ENCODE peak calls at places on chromosomes 7 and 10, in five cellular contexts. One of them, this sample, is unnamed.

GRCh38 chr10:35127289-35127891 is 744 bp downstream of the CREM start:
- DNase-seq in tibial artery: peak
- DNase-seq in right atrium auricular region: peak
- DNase-seq in caudate nucleus: peak
- DNase-seq in body of pancreas: peak
- DNase-seq in this sample: peak

GRCh38 chr10:101490026-101490425 is 98.0 kb downstream of the POLL start:
- DNase-seq in right atrium auricular region: no peak
- DNase-seq in tibial artery: no peak
- DNase-seq in body of pancreas: no peak
- DNase-seq in caudate nucleus: no peak
- DNase-seq in this sample: no peak

GRCh38 chr10:6383099-6383812 is 180.5 kb downstream of the PFKFB3 start:
- DNase-seq in tibial artery: no peak
- DNase-seq in caudate nucleus: peak
- DNase-seq in right atrium auricular region: no peak
- DNase-seq in body of pancreas: peak
- DNase-seq in this sample: no peak

GRCh38 chr7:78783179-78783962 is 670.1 kb downstream of the MAGI2 start:
- DNase-seq in tibial artery: no peak
- DNase-seq in body of pancreas: no peak
- DNase-seq in caudate nucleus: no peak
- DNase-seq in right atrium auricular region: no peak
- DNase-seq in this sample: no peak

GRCh38 chr7:115274-115911 is 77.0 kb upstream of the FAM20C start:
- DNase-seq in body of pancreas: no peak
- DNase-seq in caudate nucleus: no peak
- DNase-seq in right atrium auricular region: no peak
- DNase-seq in tibial artery: no peak
- DNase-seq in this sample: no peak

GRCh38 chr10:68423522-68423921 is 16.4 kb upstream of the RUFY2 start:
- DNase-seq in caudate nucleus: no peak
- DNase-seq in tibial artery: no peak
- DNase-seq in right atrium auricular region: peak
- DNase-seq in body of pancreas: no peak
- DNase-seq in this sample: no peak

GRCh38 chr7:139232893-139233292 is 1.9 kb downstream of the UBN2 start:
- DNase-seq in caudate nucleus: no peak
- DNase-seq in right atrium auricular region: no peak
- DNase-seq in body of pancreas: no peak
- DNase-seq in tibial artery: no peak
- DNase-seq in this sample: no peak

GRCh38 chr10:124949543-124949942 is 7.6 kb downstream of the ZRANB1 start:
- DNase-seq in tibial artery: no peak
- DNase-seq in right atrium auricular region: no peak
- DNase-seq in caudate nucleus: no peak
- DNase-seq in body of pancreas: no peak
- DNase-seq in this sample: no peak

GRCh38 chr10:68665841-68666240 is 55.2 kb upstream of the CCAR1 start:
- DNase-seq in tibial artery: no peak
- DNase-seq in body of pancreas: no peak
- DNase-seq in right atrium auricular region: no peak
- DNase-seq in caudate nucleus: no peak
- DNase-seq in this sample: no peak

GRCh38 chr10:31745612-31746376 is 182.8 kb downstream of the ARHGAP12 start:
- DNase-seq in tibial artery: no peak
- DNase-seq in caudate nucleus: no peak
- DNase-seq in body of pancreas: no peak
- DNase-seq in right atrium auricular region: no peak
- DNase-seq in this sample: no peak

GRCh38 chr10:24981161-24981710 is 28.8 kb upstream of the PRTFDC1 start:
- DNase-seq in body of pancreas: no peak
- DNase-seq in tibial artery: no peak
- DNase-seq in caudate nucleus: no peak
- DNase-seq in right atrium auricular region: no peak
- DNase-seq in this sample: no peak

GRCh38 chr10:73857446-73857845 is 16.9 kb downstream of the CAMK2G start:
- DNase-seq in right atrium auricular region: no peak
- DNase-seq in body of pancreas: no peak
- DNase-seq in caudate nucleus: no peak
- DNase-seq in tibial artery: no peak
- DNase-seq in this sample: no peak

GRCh38 chr10:88934900-88935672 is 17.5 kb downstream of the ACTA2 start:
- DNase-seq in right atrium auricular region: peak
- DNase-seq in caudate nucleus: peak
- DNase-seq in body of pancreas: peak
- DNase-seq in tibial artery: peak
- DNase-seq in this sample: peak

GRCh38 chr10:22573820-22574569 is 140.4 kb downstream of the PIP4K2A start:
- DNase-seq in right atrium auricular region: no peak
- DNase-seq in caudate nucleus: no peak
- DNase-seq in tibial artery: no peak
- DNase-seq in body of pancreas: no peak
- DNase-seq in this sample: no peak

GRCh38 chr7:44631458-44632115 is 25.2 kb downstream of the OGDH start:
- DNase-seq in tibial artery: no peak
- DNase-seq in body of pancreas: no peak
- DNase-seq in caudate nucleus: no peak
- DNase-seq in right atrium auricular region: no peak
- DNase-seq in this sample: no peak
- H3K27ac ChIP-seq in tibial artery: no peak
- H3K27ac ChIP-seq in body of pancreas: peak
- H3K27ac ChIP-seq in caudate nucleus: no peak
- H3K27ac ChIP-seq in right atrium auricular region: peak
- H3K27ac ChIP-seq in this sample: peak

DNA sequence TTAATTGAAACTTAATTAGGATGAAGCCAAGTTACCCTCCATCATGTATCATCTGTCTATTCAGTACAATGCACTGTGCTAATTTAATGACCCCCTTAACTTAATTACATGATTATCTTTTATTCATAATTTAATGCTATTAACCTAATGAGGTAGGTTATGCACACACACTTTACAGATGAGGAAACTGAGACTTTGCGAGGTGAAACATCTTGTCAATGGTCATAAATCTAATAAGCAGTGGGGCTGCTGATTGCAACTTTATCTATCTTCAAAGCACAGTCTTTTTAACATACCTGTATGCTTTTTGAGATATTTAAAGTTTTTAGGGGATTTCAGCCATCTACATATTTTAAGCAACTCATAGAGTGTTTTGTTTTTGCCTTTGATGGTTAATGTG is 547 bp downstream of the MACC1 start:
- DNase-seq in body of pancreas: no peak
- DNase-seq in tibial artery: no peak
- DNase-seq in caudate nucleus: no peak
- DNase-seq in right atrium auricular region: no peak
- DNase-seq in this sample: no peak
- H3K27ac ChIP-seq in body of pancreas: peak
- H3K27ac ChIP-seq in tibial artery: no peak
- H3K27ac ChIP-seq in caudate nucleus: no peak
- H3K27ac ChIP-seq in right atrium auricular region: no peak
- H3K27ac ChIP-seq in this sample: no peak

DNA sequence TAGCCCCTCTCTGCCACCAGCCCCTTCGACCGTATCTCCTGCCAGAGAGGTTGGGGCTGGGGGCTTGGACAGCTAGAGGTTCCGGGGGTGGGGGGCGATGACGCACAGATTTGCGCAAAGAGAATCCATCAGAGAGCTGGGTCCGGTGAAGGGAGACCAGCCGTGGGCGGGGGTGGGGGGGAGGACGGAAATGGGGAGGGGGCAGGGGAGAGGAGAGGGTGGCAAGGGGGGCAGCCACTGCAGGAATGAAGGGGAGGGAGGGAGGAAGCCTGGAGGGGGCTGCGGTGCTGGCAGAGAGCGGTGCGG is 1.2 kb upstream of the VGF start:
- DNase-seq in caudate nucleus: no peak
- DNase-seq in body of pancreas: no peak
- DNase-seq in right atrium auricular region: no peak
- DNase-seq in tibial artery: no peak
- DNase-seq in this sample: no peak
- H3K27ac ChIP-seq in caudate nucleus: no peak
- H3K27ac ChIP-seq in body of pancreas: no peak
- H3K27ac ChIP-seq in right atrium auricular region: no peak
- H3K27ac ChIP-seq in tibial artery: no peak
- H3K27ac ChIP-seq in this sample: no peak

GRCh38 chr10:103466734-103467133 is 8.0 kb upstream of the CALHM1 start:
- DNase-seq in tibial artery: no peak
- DNase-seq in right atrium auricular region: no peak
- DNase-seq in caudate nucleus: no peak
- DNase-seq in body of pancreas: no peak
- DNase-seq in this sample: no peak
- H3K27ac ChIP-seq in tibial artery: no peak
- H3K27ac ChIP-seq in right atrium auricular region: no peak
- H3K27ac ChIP-seq in caudate nucleus: no peak
- H3K27ac ChIP-seq in body of pancreas: no peak
- H3K27ac ChIP-seq in this sample: no peak

GRCh38 chr10:33706191-33706590 is 371.7 kb upstream of the NRP1 start:
- DNase-seq in caudate nucleus: no peak
- DNase-seq in tibial artery: peak
- DNase-seq in body of pancreas: no peak
- DNase-seq in right atrium auricular region: no peak
- DNase-seq in this sample: peak
- H3K27ac ChIP-seq in caudate nucleus: no peak
- H3K27ac ChIP-seq in tibial artery: no peak
- H3K27ac ChIP-seq in body of pancreas: no peak
- H3K27ac ChIP-seq in right atrium auricular region: peak
- H3K27ac ChIP-seq in this sample: no peak